ENCODE peak calls at places on chromosomes 4 and X, in four cellular contexts. K is GM23248, V is PC-3, T is hepatocyte. N is an unnamed sample.
A peak's percentile ranks its signal among the peaks of the same experiment; 100 is the strongest.

GRCh38 chr4:2116687-2117400 is 57.7 kb downstream of the NAT8L start:
- DNase-seq in V (no peak), K (peak; percentile 22), T (no peak), N (no peak)

GRCh38 chr4:165714650-165715049 is 158.4 kb upstream of the TLL1 start:
- DNase-seq in T (no peak), V (no peak), K (no peak), N (no peak)

GRCh38 chr4:124867551-124867950 is 155.0 kb upstream of the ANKRD50 start:
- DNase-seq in T (no peak), V (no peak), K (peak; percentile 33), N (no peak)

GRCh38 chr4:813900-814299 is 12.0 kb downstream of the CPLX1 start:
- DNase-seq in V (no peak), K (no peak), T (no peak), N (no peak)

GRCh38 chrX:15398874-15399273 is 14.7 kb upstream of the VEGFD start:
- DNase-seq in K (no peak), V (no peak), T (no peak), N (no peak)

GRCh38 chr4:40831462-40831861 is 81.7 kb downstream of the NSUN7 start:
- DNase-seq in T (no peak), K (no peak), V (no peak), N (no peak)

GRCh38 chr4:10077492-10078335 is 38.9 kb downstream of the WDR1 start:
- DNase-seq in V (peak; percentile 36), T (no peak), K (peak; percentile 29), N (no peak)

GRCh38 chrX:39869846-39870601 is 227.7 kb downstream of the BCOR start:
- DNase-seq in T (no peak), V (peak; percentile 87), K (peak; percentile 28), N (peak; percentile 69)

GRCh38 chrX:153762636-153763173 is 1.3 kb upstream of the PLXNB3 start:
- DNase-seq in K (no peak), T (no peak), V (no peak), N (no peak)

GRCh38 chrX:119374736-119375135 is 24.4 kb upstream of the SLC25A43 start:
- DNase-seq in V (peak; percentile 77), K (peak; percentile 72), T (no peak), N (peak; percentile 29)

GRCh38 chr4:19756661-19757060 is 495.0 kb upstream of the SLIT2 start:
- DNase-seq in K (no peak), V (no peak), T (no peak), N (no peak)

GRCh38 chrX:23789386-23790146 is 6.6 kb downstream of the SAT1 start:
- DNase-seq in K (no peak), T (no peak), V (no peak), N (no peak)

GRCh38 chr4:82629238-82630000 is 67.6 kb upstream of the TMEM150C start:
- DNase-seq in T (no peak), V (no peak), K (peak; percentile 37), N (peak; percentile 24)

GRCh38 chr4:6689506-6689960 is 4.1 kb upstream of the S100P start:
- DNase-seq in V (peak; percentile 19), T (peak; percentile 31), K (no peak), N (no peak)

GRCh38 chr4:150960818-150961217 is 54.3 kb downstream of the LRBA start:
- DNase-seq in V (peak; percentile 55), K (peak; percentile 59), T (peak; percentile 23), N (peak; percentile 41)

GRCh38 chr4:132297346-132297745 is 851.7 kb upstream of the PCDH10 start:
- DNase-seq in V (no peak), T (no peak), K (no peak), N (no peak)

GRCh38 chr4:141248029-141248428 is 27.3 kb downstream of the ZNF330 start:
- DNase-seq in V (no peak), K (peak; percentile 75), T (no peak), N (no peak)

GRCh38 chr4:2907706-2908293 is 55.4 kb downstream of the NOP14 start:
- DNase-seq in V (peak; percentile 68), K (no peak), T (peak; percentile 34), N (no peak)

GRCh38 chr4:47704693-47705325 is 133.1 kb downstream of the CORIN start:
- DNase-seq in V (peak; percentile 38), K (peak; percentile 52), T (peak; percentile 69), N (no peak)

GRCh38 chrX:154295664-154296310 is at the start of gene TKTL1:
- DNase-seq in K (no peak), V (no peak), T (no peak), N (no peak)

GRCh38 chrX:148537556-148538182 is 37.3 kb downstream of the AFF2 start:
- DNase-seq in V (no peak), K (no peak), T (no peak), N (no peak)

GRCh38 chrX:44342866-44343265 is 606 bp downstream of the EFHC2 start:
- DNase-seq in T (no peak), K (no peak), V (no peak), N (no peak)

GRCh38 chrX:44343412-44343942 is at the start of gene EFHC2:
- DNase-seq in V (peak; percentile 24), T (peak; percentile 51), K (peak; percentile 68), N (no peak)

GRCh38 chrX:44344687-44345086 is 1.2 kb upstream of the EFHC2 start:
- DNase-seq in K (no peak), V (no peak), T (no peak), N (no peak)

GRCh38 chrX:44338361-44338760 is 5.1 kb downstream of the EFHC2 start:
- DNase-seq in K (no peak), V (no peak), T (no peak), N (no peak)

DNA sequence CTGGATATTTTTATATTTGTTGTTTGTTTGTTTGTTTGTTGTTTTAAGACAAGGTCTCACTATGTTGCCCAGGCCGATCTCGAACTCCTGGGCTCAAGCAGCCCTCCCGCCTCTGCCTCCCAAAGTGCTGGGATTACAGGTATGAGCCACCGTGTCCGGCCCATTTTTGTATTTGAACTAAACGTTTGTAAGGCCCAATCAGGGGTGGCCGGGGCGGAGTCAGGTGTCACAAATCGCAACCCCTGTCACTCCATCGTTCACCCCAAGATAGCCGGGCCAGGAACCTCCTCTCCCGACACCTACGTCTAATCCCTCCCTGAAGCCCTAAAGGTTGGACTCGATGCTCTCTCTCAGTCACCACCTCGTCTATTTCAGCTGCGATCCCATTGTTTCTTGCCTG is 722 bp upstream of the EFHC2 start:
- DNase-seq in T (no peak), V (no peak), K (no peak), N (no peak)
- H3K4me3 ChIP-seq in T (no peak overlapping the region), V (no peak overlapping the region), K (peak overlapping the region; percentile 76), N (no peak overlapping the region)

DNA sequence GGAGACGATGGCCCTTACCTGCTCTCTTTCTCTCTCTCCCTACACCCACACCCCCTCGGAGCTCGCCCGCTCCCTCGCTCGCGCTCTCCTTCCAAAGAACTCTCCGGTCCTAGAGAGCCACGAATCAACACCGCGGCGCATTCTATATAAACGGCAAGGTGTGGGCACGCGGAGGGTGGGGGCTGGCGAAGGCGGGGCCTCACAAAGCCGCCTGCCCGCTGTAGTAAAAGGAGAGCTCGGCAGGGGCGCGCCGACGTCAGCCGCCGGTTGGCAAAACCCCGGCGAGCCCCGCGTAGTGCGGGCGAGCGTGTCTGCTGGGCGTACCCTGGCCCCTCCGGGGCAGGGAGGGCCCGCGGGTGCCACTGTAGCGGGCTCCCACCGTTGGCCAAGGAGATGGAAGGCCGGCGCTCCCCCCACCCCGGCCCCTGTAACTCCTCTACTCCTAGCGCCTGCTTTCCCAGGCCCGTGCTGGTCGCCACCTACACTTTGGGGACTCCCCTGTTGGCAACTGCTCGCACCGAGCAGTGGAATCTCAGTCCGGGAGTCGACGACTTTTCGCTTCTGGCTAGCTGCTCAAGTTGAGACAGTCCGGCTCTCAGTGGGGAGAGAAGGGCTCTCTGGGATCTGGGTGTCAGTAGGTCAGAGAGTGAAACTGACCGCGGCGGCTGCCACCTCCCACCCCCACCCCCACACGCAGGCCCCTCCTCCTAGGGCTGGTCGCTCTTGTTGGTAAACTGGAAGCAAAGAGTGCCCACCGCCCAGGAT is 325.5 kb upstream of the F9 start:
- DNase-seq in T (peak; percentile 70), K (peak; percentile 63), V (peak; percentile 58), N (peak; percentile 4)
- TF ChIP-seq EZH2 in T (no peak), K (no peak), V (no peak), N (no peak)

DNA sequence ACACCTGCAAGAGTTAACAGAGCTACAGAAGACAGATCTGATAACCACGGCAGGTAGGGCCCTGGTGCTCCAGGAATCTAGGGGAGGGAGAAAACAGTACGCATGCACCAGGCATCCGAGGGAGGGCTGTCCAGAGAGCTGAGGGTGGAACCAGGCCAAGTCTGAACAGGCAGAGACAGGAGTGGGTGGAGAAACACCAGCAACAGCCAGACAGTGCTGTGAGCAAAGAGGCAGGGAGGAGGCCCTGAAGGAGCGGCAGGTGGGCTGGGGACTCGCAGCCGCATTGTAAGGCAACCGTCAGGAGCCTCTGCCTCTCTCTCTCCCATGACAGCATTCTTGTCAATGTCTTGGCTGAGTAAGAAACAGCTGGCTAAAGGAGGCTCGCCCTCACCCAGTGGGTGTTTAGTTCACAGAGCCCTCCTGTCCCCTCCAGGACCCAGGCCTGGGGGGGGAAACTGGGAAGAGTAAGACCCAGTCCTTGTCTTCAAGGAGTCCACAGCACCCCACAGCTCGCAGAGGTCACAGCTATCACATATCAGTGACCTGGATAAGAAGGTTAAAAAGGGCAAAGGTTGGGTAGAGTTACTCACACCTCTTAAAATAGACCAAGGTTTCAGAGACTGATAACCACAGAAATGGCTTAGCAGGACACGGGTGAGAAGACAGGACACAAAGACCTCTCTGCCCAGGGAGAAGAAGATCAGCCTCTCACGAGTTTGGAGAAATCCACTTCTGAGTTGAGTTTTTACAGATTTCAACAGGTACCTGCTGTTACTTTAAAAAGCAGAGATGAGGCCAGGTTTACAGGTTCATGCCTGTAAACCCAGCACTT is 10.5 kb downstream of the ACSL1 start:
- DNase-seq in V (peak; percentile 72), K (peak; percentile 80), T (peak; percentile 92), N (peak; percentile 96)
- H3K4me3 ChIP-seq in V (peak overlapping the region; percentile 54), K (peak overlapping the region; percentile 22), T (no peak overlapping the region), N (peak overlapping the region; percentile 47)

GRCh38 chr4:109301691-109302365 is 630 bp downstream of the COL25A1 start:
- DNase-seq in T (peak; percentile 4), V (no peak), K (peak; percentile 11), N (no peak)
- TF ChIP-seq EZH2 in T (no peak), V (no peak), K (peak; percentile 89), N (no peak)

DNA sequence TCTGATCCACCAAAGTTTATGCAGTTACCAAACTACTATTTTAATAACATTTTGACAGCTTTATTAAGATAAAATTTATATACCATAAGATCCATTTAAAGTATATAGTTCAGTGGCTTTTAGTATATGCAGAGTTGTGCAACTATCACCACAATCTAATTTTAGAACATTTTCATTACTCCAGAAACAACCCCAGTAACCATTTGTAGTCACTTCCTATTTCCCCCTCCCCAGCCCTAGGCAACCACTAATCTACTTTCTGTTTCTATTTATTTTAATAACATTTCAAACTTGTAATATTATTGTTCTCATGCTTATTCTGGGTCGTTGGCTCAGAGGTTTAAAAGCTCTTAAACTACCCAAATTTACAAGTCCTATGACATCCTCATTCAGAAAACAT is 18.3 kb downstream of the XIAP start:
- DNase-seq in V (no peak), T (no peak), K (peak; percentile 18), N (no peak)
- H3K4me3 ChIP-seq in V (no peak overlapping the region), T (no peak overlapping the region), K (peak overlapping the region; percentile 31), N (no peak overlapping the region)

GRCh38 chr4:121070696-121071639 is 1.4 kb downstream of the NDNF start:
- DNase-seq in K (peak; percentile 85), V (no peak), T (peak; percentile 66), N (no peak)
- TF ChIP-seq EZH2 in K (no peak), V (no peak), T (peak; percentile 39), N (peak; percentile 95)

DNA sequence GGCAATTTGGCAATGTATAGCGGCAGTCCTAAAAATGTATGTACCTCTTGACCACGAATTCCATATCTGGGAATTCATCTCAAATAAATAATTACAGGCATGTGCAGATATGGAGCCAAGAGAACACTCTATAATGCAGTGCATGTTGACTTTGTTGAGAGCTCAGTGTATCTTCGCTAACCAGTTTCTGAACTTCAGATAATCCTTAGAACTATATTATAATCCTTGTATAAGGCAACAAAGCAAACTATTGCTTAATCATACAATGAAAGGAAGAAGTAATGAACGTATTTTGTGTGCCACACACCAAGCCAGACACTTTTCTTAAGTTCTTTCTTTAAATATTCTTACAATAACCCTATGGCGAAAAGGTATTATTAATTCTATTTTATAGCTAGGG is 168.5 kb downstream of the SMIM20 start:
- DNase-seq in K (no peak), V (no peak), T (no peak), N (no peak)
- H3K4me3 ChIP-seq in K (no peak overlapping the region), V (no peak overlapping the region), T (no peak overlapping the region), N (no peak overlapping the region)

N was measured in mammary epithelial cell.